ENCODE peak calls at places on chromosomes 7 and 10, in six cellular contexts. One of them, this sample, is unnamed.

GRCh38 chr7:115087437-115087836 is 165.5 kb downstream of the MDFIC start:
- DNase-seq in kidney glomerular epithelial cell: peak
- DNase-seq in activated T-cell treated with anti-CD3 and anti-CD28 coated beads for 4 hours: no peak
- DNase-seq in CD4-positive, alpha-beta memory T cell: no peak
- DNase-seq in WERI-Rb-1: no peak
- DNase-seq in occipital lobe: no peak
- DNase-seq in this sample: no peak

GRCh38 chr7:84701524-84702306 is 485.1 kb downstream of the SEMA3D start:
- DNase-seq in kidney glomerular epithelial cell: peak
- DNase-seq in activated T-cell treated with anti-CD3 and anti-CD28 coated beads for 4 hours: no peak
- DNase-seq in CD4-positive, alpha-beta memory T cell: no peak
- DNase-seq in WERI-Rb-1: no peak
- DNase-seq in occipital lobe: no peak
- DNase-seq in this sample: no peak

GRCh38 chr10:58414270-58415041 is 29.2 kb downstream of the TFAM start:
- DNase-seq in kidney glomerular epithelial cell: peak
- DNase-seq in activated T-cell treated with anti-CD3 and anti-CD28 coated beads for 4 hours: no peak
- DNase-seq in CD4-positive, alpha-beta memory T cell: no peak
- DNase-seq in WERI-Rb-1: no peak
- DNase-seq in occipital lobe: no peak
- DNase-seq in this sample: peak

GRCh38 chr7:68442931-68443631 is 1155.2 kb upstream of the AUTS2 start:
- DNase-seq in kidney glomerular epithelial cell: no peak
- DNase-seq in activated T-cell treated with anti-CD3 and anti-CD28 coated beads for 4 hours: no peak
- DNase-seq in CD4-positive, alpha-beta memory T cell: no peak
- DNase-seq in WERI-Rb-1: no peak
- DNase-seq in occipital lobe: no peak
- DNase-seq in this sample: no peak

GRCh38 chr7:1767524-1767923 is 97.4 kb downstream of the ELFN1 start:
- DNase-seq in kidney glomerular epithelial cell: no peak
- DNase-seq in activated T-cell treated with anti-CD3 and anti-CD28 coated beads for 4 hours: no peak
- DNase-seq in CD4-positive, alpha-beta memory T cell: no peak
- DNase-seq in WERI-Rb-1: peak
- DNase-seq in occipital lobe: no peak
- DNase-seq in this sample: peak

GRCh38 chr10:79400567-79401004 is 44.8 kb downstream of the ZCCHC24 start:
- DNase-seq in kidney glomerular epithelial cell: no peak
- DNase-seq in activated T-cell treated with anti-CD3 and anti-CD28 coated beads for 4 hours: peak
- DNase-seq in CD4-positive, alpha-beta memory T cell: no peak
- DNase-seq in WERI-Rb-1: peak
- DNase-seq in occipital lobe: no peak
- DNase-seq in this sample: peak

GRCh38 chr7:48074231-48074654 is 14.8 kb upstream of the UPP1 start:
- DNase-seq in kidney glomerular epithelial cell: no peak
- DNase-seq in activated T-cell treated with anti-CD3 and anti-CD28 coated beads for 4 hours: no peak
- DNase-seq in CD4-positive, alpha-beta memory T cell: no peak
- DNase-seq in WERI-Rb-1: no peak
- DNase-seq in occipital lobe: no peak
- DNase-seq in this sample: no peak

GRCh38 chr10:128440513-128441160 is 314.4 kb upstream of the MKI67 start:
- DNase-seq in kidney glomerular epithelial cell: no peak
- DNase-seq in activated T-cell treated with anti-CD3 and anti-CD28 coated beads for 4 hours: no peak
- DNase-seq in CD4-positive, alpha-beta memory T cell: no peak
- DNase-seq in WERI-Rb-1: peak
- DNase-seq in occipital lobe: no peak
- DNase-seq in this sample: peak

GRCh38 chr7:11437987-11438386 is 394.0 kb downstream of the THSD7A start:
- DNase-seq in kidney glomerular epithelial cell: no peak
- DNase-seq in activated T-cell treated with anti-CD3 and anti-CD28 coated beads for 4 hours: no peak
- DNase-seq in CD4-positive, alpha-beta memory T cell: no peak
- DNase-seq in WERI-Rb-1: no peak
- DNase-seq in occipital lobe: no peak
- DNase-seq in this sample: no peak

GRCh38 chr10:103853428-103854264 is 1.7 kb downstream of the SH3PXD2A start:
- DNase-seq in kidney glomerular epithelial cell: no peak
- DNase-seq in activated T-cell treated with anti-CD3 and anti-CD28 coated beads for 4 hours: no peak
- DNase-seq in CD4-positive, alpha-beta memory T cell: no peak
- DNase-seq in WERI-Rb-1: no peak
- DNase-seq in occipital lobe: no peak
- DNase-seq in this sample: no peak

GRCh38 chr10:112912441-112912911 is 37.6 kb upstream of the TCF7L2 start:
- DNase-seq in kidney glomerular epithelial cell: no peak
- DNase-seq in activated T-cell treated with anti-CD3 and anti-CD28 coated beads for 4 hours: no peak
- DNase-seq in CD4-positive, alpha-beta memory T cell: no peak
- DNase-seq in WERI-Rb-1: no peak
- DNase-seq in occipital lobe: no peak
- DNase-seq in this sample: no peak

GRCh38 chr7:133912916-133913697 is 214.0 kb upstream of the LRGUK start:
- DNase-seq in kidney glomerular epithelial cell: peak
- DNase-seq in activated T-cell treated with anti-CD3 and anti-CD28 coated beads for 4 hours: no peak
- DNase-seq in CD4-positive, alpha-beta memory T cell: no peak
- DNase-seq in WERI-Rb-1: no peak
- DNase-seq in occipital lobe: no peak
- DNase-seq in this sample: no peak

GRCh38 chr10:88490216-88490980 is 92.7 kb downstream of the RNLS start:
- DNase-seq in kidney glomerular epithelial cell: no peak
- DNase-seq in activated T-cell treated with anti-CD3 and anti-CD28 coated beads for 4 hours: no peak
- DNase-seq in CD4-positive, alpha-beta memory T cell: no peak
- DNase-seq in WERI-Rb-1: no peak
- DNase-seq in occipital lobe: no peak
- DNase-seq in this sample: no peak

GRCh38 chr7:28065721-28066285 is 114.8 kb downstream of the JAZF1 start:
- DNase-seq in kidney glomerular epithelial cell: no peak
- DNase-seq in activated T-cell treated with anti-CD3 and anti-CD28 coated beads for 4 hours: no peak
- DNase-seq in CD4-positive, alpha-beta memory T cell: no peak
- DNase-seq in WERI-Rb-1: no peak
- DNase-seq in occipital lobe: no peak
- DNase-seq in this sample: no peak

GRCh38 chr10:76719021-76719420 is 918.6 kb downstream of the KCNMA1 start:
- DNase-seq in kidney glomerular epithelial cell: no peak
- DNase-seq in activated T-cell treated with anti-CD3 and anti-CD28 coated beads for 4 hours: no peak
- DNase-seq in CD4-positive, alpha-beta memory T cell: no peak
- DNase-seq in WERI-Rb-1: no peak
- DNase-seq in occipital lobe: no peak
- DNase-seq in this sample: no peak

GRCh38 chr10:74542077-74542476 is 284.3 kb upstream of the KAT6B start:
- DNase-seq in kidney glomerular epithelial cell: peak
- DNase-seq in activated T-cell treated with anti-CD3 and anti-CD28 coated beads for 4 hours: no peak
- DNase-seq in CD4-positive, alpha-beta memory T cell: no peak
- DNase-seq in WERI-Rb-1: no peak
- DNase-seq in occipital lobe: no peak
- DNase-seq in this sample: no peak

GRCh38 chr7:100091411-100092181 is 2.8 kb downstream of the COPS6 start:
- DNase-seq in kidney glomerular epithelial cell: no peak
- DNase-seq in activated T-cell treated with anti-CD3 and anti-CD28 coated beads for 4 hours: no peak
- DNase-seq in CD4-positive, alpha-beta memory T cell: no peak
- DNase-seq in WERI-Rb-1: peak
- DNase-seq in occipital lobe: no peak
- DNase-seq in this sample: peak

GRCh38 chr7:47712416-47712815 is 130.5 kb upstream of the TNS3 start:
- DNase-seq in kidney glomerular epithelial cell: no peak
- DNase-seq in activated T-cell treated with anti-CD3 and anti-CD28 coated beads for 4 hours: no peak
- DNase-seq in CD4-positive, alpha-beta memory T cell: no peak
- DNase-seq in WERI-Rb-1: no peak
- DNase-seq in occipital lobe: no peak
- DNase-seq in this sample: no peak

GRCh38 chr7:86202833-86203232 is 440.9 kb upstream of the GRM3 start:
- DNase-seq in kidney glomerular epithelial cell: no peak
- DNase-seq in activated T-cell treated with anti-CD3 and anti-CD28 coated beads for 4 hours: no peak
- DNase-seq in CD4-positive, alpha-beta memory T cell: no peak
- DNase-seq in WERI-Rb-1: no peak
- DNase-seq in occipital lobe: no peak
- DNase-seq in this sample: no peak

GRCh38 chr7:96826089-96826488 is 116.4 kb upstream of the SEM1 start:
- DNase-seq in kidney glomerular epithelial cell: no peak
- DNase-seq in activated T-cell treated with anti-CD3 and anti-CD28 coated beads for 4 hours: no peak
- DNase-seq in CD4-positive, alpha-beta memory T cell: no peak
- DNase-seq in WERI-Rb-1: no peak
- DNase-seq in occipital lobe: no peak
- DNase-seq in this sample: no peak

This sample was measured in NCI-H82.